ENCODE peak calls at places on chromosome X, in seven cellular contexts. One of them, this sample, is unnamed.
A peak's percentile ranks its signal among the peaks of the same experiment; 100 is the strongest.

GRCh38 chrX:9873952-9874351 is 87.7 kb downstream of the SHROOM2 start:
- DNase-seq in naive B cell: peak; percentile 25
- DNase-seq in GM23338: peak; percentile 65
- DNase-seq in activated naive CD8-positive, alpha-beta T cell treated with anti-CD3 and anti-CD28 coated beads for 36 hours: peak; percentile 15
- DNase-seq in stimulated activated CD4-positive, alpha-beta T cell treated with anti-CD3 and anti-CD28 coated beads, Interleukin-2, amount 100 ng/mL, for 48 hours: peak; percentile 20
- DNase-seq in activated CD4-positive, CD25-positive, alpha-beta regulatory T cell treated with anti-CD3 and anti-CD28 coated beads, Interleukin-2, amount 50 U/mL, for 16 hours: peak; percentile 6
- DNase-seq in PC-9: no peak
- DNase-seq in this sample: peak; percentile 47

GRCh38 chrX:105515561-105515960 is 295.1 kb upstream of the TEX13A start:
- DNase-seq in stimulated activated CD4-positive, alpha-beta T cell treated with anti-CD3 and anti-CD28 coated beads, Interleukin-2, amount 100 ng/mL, for 48 hours: no peak
- DNase-seq in naive B cell: no peak
- DNase-seq in GM23338: no peak
- DNase-seq in activated CD4-positive, CD25-positive, alpha-beta regulatory T cell treated with anti-CD3 and anti-CD28 coated beads, Interleukin-2, amount 50 U/mL, for 16 hours: no peak
- DNase-seq in activated naive CD8-positive, alpha-beta T cell treated with anti-CD3 and anti-CD28 coated beads for 36 hours: no peak
- DNase-seq in PC-9: no peak
- DNase-seq in this sample: no peak

GRCh38 chrX:13418126-13419091 is 98.6 kb upstream of the ATXN3L start:
- DNase-seq in activated naive CD8-positive, alpha-beta T cell treated with anti-CD3 and anti-CD28 coated beads for 36 hours: no peak
- DNase-seq in GM23338: no peak
- DNase-seq in activated CD4-positive, CD25-positive, alpha-beta regulatory T cell treated with anti-CD3 and anti-CD28 coated beads, Interleukin-2, amount 50 U/mL, for 16 hours: no peak
- DNase-seq in naive B cell: no peak
- DNase-seq in stimulated activated CD4-positive, alpha-beta T cell treated with anti-CD3 and anti-CD28 coated beads, Interleukin-2, amount 100 ng/mL, for 48 hours: no peak
- DNase-seq in PC-9: no peak
- DNase-seq in this sample: no peak

GRCh38 chrX:104112326-104112951 is at the start of gene ZCCHC18:
- DNase-seq in stimulated activated CD4-positive, alpha-beta T cell treated with anti-CD3 and anti-CD28 coated beads, Interleukin-2, amount 100 ng/mL, for 48 hours: no peak
- DNase-seq in naive B cell: peak; percentile 48
- DNase-seq in PC-9: no peak
- DNase-seq in GM23338: peak; percentile 82
- DNase-seq in activated CD4-positive, CD25-positive, alpha-beta regulatory T cell treated with anti-CD3 and anti-CD28 coated beads, Interleukin-2, amount 50 U/mL, for 16 hours: no peak
- DNase-seq in activated naive CD8-positive, alpha-beta T cell treated with anti-CD3 and anti-CD28 coated beads for 36 hours: peak; percentile 69
- DNase-seq in this sample: peak; percentile 57

GRCh38 chrX:72381439-72382198 is 75.9 kb upstream of the CITED1 start:
- DNase-seq in stimulated activated CD4-positive, alpha-beta T cell treated with anti-CD3 and anti-CD28 coated beads, Interleukin-2, amount 100 ng/mL, for 48 hours: no peak
- DNase-seq in naive B cell: no peak
- DNase-seq in activated naive CD8-positive, alpha-beta T cell treated with anti-CD3 and anti-CD28 coated beads for 36 hours: no peak
- DNase-seq in PC-9: no peak
- DNase-seq in GM23338: no peak
- DNase-seq in activated CD4-positive, CD25-positive, alpha-beta regulatory T cell treated with anti-CD3 and anti-CD28 coated beads, Interleukin-2, amount 50 U/mL, for 16 hours: no peak
- DNase-seq in this sample: no peak

GRCh38 chrX:69070949-69071650 is 94.2 kb downstream of the PJA1 start:
- DNase-seq in PC-9: no peak
- DNase-seq in naive B cell: no peak
- DNase-seq in activated naive CD8-positive, alpha-beta T cell treated with anti-CD3 and anti-CD28 coated beads for 36 hours: no peak
- DNase-seq in activated CD4-positive, CD25-positive, alpha-beta regulatory T cell treated with anti-CD3 and anti-CD28 coated beads, Interleukin-2, amount 50 U/mL, for 16 hours: no peak
- DNase-seq in GM23338: no peak
- DNase-seq in stimulated activated CD4-positive, alpha-beta T cell treated with anti-CD3 and anti-CD28 coated beads, Interleukin-2, amount 100 ng/mL, for 48 hours: no peak
- DNase-seq in this sample: no peak

GRCh38 chrX:54357414-54358377 is at the start of gene WNK3:
- DNase-seq in activated CD4-positive, CD25-positive, alpha-beta regulatory T cell treated with anti-CD3 and anti-CD28 coated beads, Interleukin-2, amount 50 U/mL, for 16 hours: no peak
- DNase-seq in stimulated activated CD4-positive, alpha-beta T cell treated with anti-CD3 and anti-CD28 coated beads, Interleukin-2, amount 100 ng/mL, for 48 hours: peak; percentile 21
- DNase-seq in activated naive CD8-positive, alpha-beta T cell treated with anti-CD3 and anti-CD28 coated beads for 36 hours: peak; percentile 39
- DNase-seq in GM23338: peak; percentile 90
- DNase-seq in PC-9: no peak
- DNase-seq in naive B cell: peak; percentile 12
- DNase-seq in this sample: peak; percentile 31

GRCh38 chrX:70262952-70263567 is 3.1 kb upstream of the P2RY4 start:
- DNase-seq in naive B cell: no peak
- DNase-seq in activated CD4-positive, CD25-positive, alpha-beta regulatory T cell treated with anti-CD3 and anti-CD28 coated beads, Interleukin-2, amount 50 U/mL, for 16 hours: no peak
- DNase-seq in stimulated activated CD4-positive, alpha-beta T cell treated with anti-CD3 and anti-CD28 coated beads, Interleukin-2, amount 100 ng/mL, for 48 hours: peak; percentile 21
- DNase-seq in GM23338: peak; percentile 75
- DNase-seq in activated naive CD8-positive, alpha-beta T cell treated with anti-CD3 and anti-CD28 coated beads for 36 hours: peak; percentile 36
- DNase-seq in PC-9: peak; percentile 51
- DNase-seq in this sample: peak; percentile 50

GRCh38 chrX:34656842-34657780 is at the start of gene TMEM47:
- DNase-seq in GM23338: peak; percentile 87
- DNase-seq in activated CD4-positive, CD25-positive, alpha-beta regulatory T cell treated with anti-CD3 and anti-CD28 coated beads, Interleukin-2, amount 50 U/mL, for 16 hours: no peak
- DNase-seq in stimulated activated CD4-positive, alpha-beta T cell treated with anti-CD3 and anti-CD28 coated beads, Interleukin-2, amount 100 ng/mL, for 48 hours: no peak
- DNase-seq in PC-9: no peak
- DNase-seq in activated naive CD8-positive, alpha-beta T cell treated with anti-CD3 and anti-CD28 coated beads for 36 hours: peak; percentile 2
- DNase-seq in naive B cell: no peak
- DNase-seq in this sample: no peak

GRCh38 chrX:147376601-147377387 is 534.9 kb upstream of the FMR1 start:
- DNase-seq in naive B cell: no peak
- DNase-seq in activated CD4-positive, CD25-positive, alpha-beta regulatory T cell treated with anti-CD3 and anti-CD28 coated beads, Interleukin-2, amount 50 U/mL, for 16 hours: no peak
- DNase-seq in GM23338: no peak
- DNase-seq in PC-9: no peak
- DNase-seq in activated naive CD8-positive, alpha-beta T cell treated with anti-CD3 and anti-CD28 coated beads for 36 hours: no peak
- DNase-seq in stimulated activated CD4-positive, alpha-beta T cell treated with anti-CD3 and anti-CD28 coated beads, Interleukin-2, amount 100 ng/mL, for 48 hours: no peak
- DNase-seq in this sample: no peak

GRCh38 chrX:129876734-129877395 is 29.1 kb upstream of the UTP14A start:
- DNase-seq in naive B cell: no peak
- DNase-seq in activated naive CD8-positive, alpha-beta T cell treated with anti-CD3 and anti-CD28 coated beads for 36 hours: no peak
- DNase-seq in PC-9: peak; percentile 95
- DNase-seq in GM23338: no peak
- DNase-seq in stimulated activated CD4-positive, alpha-beta T cell treated with anti-CD3 and anti-CD28 coated beads, Interleukin-2, amount 100 ng/mL, for 48 hours: no peak
- DNase-seq in activated CD4-positive, CD25-positive, alpha-beta regulatory T cell treated with anti-CD3 and anti-CD28 coated beads, Interleukin-2, amount 50 U/mL, for 16 hours: no peak
- DNase-seq in this sample: no peak

GRCh38 chrX:41086627-41086932 is 1.3 kb downstream of the USP9X start:
- DNase-seq in activated CD4-positive, CD25-positive, alpha-beta regulatory T cell treated with anti-CD3 and anti-CD28 coated beads, Interleukin-2, amount 50 U/mL, for 16 hours: no peak
- DNase-seq in stimulated activated CD4-positive, alpha-beta T cell treated with anti-CD3 and anti-CD28 coated beads, Interleukin-2, amount 100 ng/mL, for 48 hours: no peak
- DNase-seq in PC-9: no peak
- DNase-seq in GM23338: no peak
- DNase-seq in activated naive CD8-positive, alpha-beta T cell treated with anti-CD3 and anti-CD28 coated beads for 36 hours: no peak
- DNase-seq in naive B cell: no peak
- DNase-seq in this sample: no peak

GRCh38 chrX:37646254-37646653 is 39.3 kb upstream of the XK start:
- DNase-seq in naive B cell: no peak
- DNase-seq in stimulated activated CD4-positive, alpha-beta T cell treated with anti-CD3 and anti-CD28 coated beads, Interleukin-2, amount 100 ng/mL, for 48 hours: no peak
- DNase-seq in activated CD4-positive, CD25-positive, alpha-beta regulatory T cell treated with anti-CD3 and anti-CD28 coated beads, Interleukin-2, amount 50 U/mL, for 16 hours: no peak
- DNase-seq in activated naive CD8-positive, alpha-beta T cell treated with anti-CD3 and anti-CD28 coated beads for 36 hours: no peak
- DNase-seq in GM23338: no peak
- DNase-seq in PC-9: no peak
- DNase-seq in this sample: no peak

GRCh38 chrX:47643926-47644325 is 6.4 kb downstream of the ELK1 start:
- DNase-seq in naive B cell: no peak
- DNase-seq in GM23338: no peak
- DNase-seq in activated naive CD8-positive, alpha-beta T cell treated with anti-CD3 and anti-CD28 coated beads for 36 hours: no peak
- DNase-seq in PC-9: no peak
- DNase-seq in activated CD4-positive, CD25-positive, alpha-beta regulatory T cell treated with anti-CD3 and anti-CD28 coated beads, Interleukin-2, amount 50 U/mL, for 16 hours: no peak
- DNase-seq in stimulated activated CD4-positive, alpha-beta T cell treated with anti-CD3 and anti-CD28 coated beads, Interleukin-2, amount 100 ng/mL, for 48 hours: no peak
- DNase-seq in this sample: no peak

GRCh38 chrX:17591741-17592110 is 145.6 kb upstream of the SCML1 start:
- DNase-seq in GM23338: no peak
- DNase-seq in activated naive CD8-positive, alpha-beta T cell treated with anti-CD3 and anti-CD28 coated beads for 36 hours: peak; percentile 28
- DNase-seq in PC-9: peak; percentile 65
- DNase-seq in naive B cell: no peak
- DNase-seq in activated CD4-positive, CD25-positive, alpha-beta regulatory T cell treated with anti-CD3 and anti-CD28 coated beads, Interleukin-2, amount 50 U/mL, for 16 hours: no peak
- DNase-seq in stimulated activated CD4-positive, alpha-beta T cell treated with anti-CD3 and anti-CD28 coated beads, Interleukin-2, amount 100 ng/mL, for 48 hours: no peak
- DNase-seq in this sample: peak; percentile 19

GRCh38 chrX:12825801-12826200 is 34.6 kb downstream of the PRPS2 start:
- DNase-seq in naive B cell: no peak
- DNase-seq in activated naive CD8-positive, alpha-beta T cell treated with anti-CD3 and anti-CD28 coated beads for 36 hours: no peak
- DNase-seq in activated CD4-positive, CD25-positive, alpha-beta regulatory T cell treated with anti-CD3 and anti-CD28 coated beads, Interleukin-2, amount 50 U/mL, for 16 hours: no peak
- DNase-seq in GM23338: no peak
- DNase-seq in stimulated activated CD4-positive, alpha-beta T cell treated with anti-CD3 and anti-CD28 coated beads, Interleukin-2, amount 100 ng/mL, for 48 hours: no peak
- DNase-seq in PC-9: peak; percentile 89
- DNase-seq in this sample: no peak

This sample was measured in activated CD8-positive, alpha-beta T cell treated with anti-CD3 and anti-CD28 coated beads, Interleukin-2, amount 10 ng/mL, durations not matched to agents 7 days and 5 days.